ENCODE peak calls at places on chromosomes 13 and 19, in five cellular contexts. B is heart right ventricle; X is stimulated activated CD8-positive, alpha-beta memory T cell treated with anti-CD3 and anti-CD28 coated beads, Interleukin-15, amount 100 ng/mL, for 4 hours; Z is RPMI8226; S is fibroblast of the aortic adventitia. U is an unnamed sample.

GRCh38 chr19:49997709-49998108 is 27.5 kb downstream of the VRK3 start:
- DNase-seq in Z (peak; percentile 24), S (peak; percentile 15), X (no peak), B (no peak), U (no peak)

GRCh38 chr13:34474469-34474868 is 467.6 kb upstream of the NBEA start:
- DNase-seq in B (no peak), Z (no peak), S (no peak), X (no peak), U (no peak)

GRCh38 chr19:15096223-15096622 is 11.0 kb upstream of the SYDE1 start:
- DNase-seq in S (no peak), B (no peak), Z (no peak), X (no peak), U (no peak)

GRCh38 chr19:46390866-46391265 is 22.5 kb downstream of the CCDC8 start:
- DNase-seq in Z (no peak), B (no peak), S (peak; percentile 85), X (no peak), U (no peak)

GRCh38 chr13:36436811-36437210 is 4.5 kb downstream of the CCNA1 start:
- DNase-seq in S (no peak), X (no peak), B (no peak), Z (no peak), U (no peak)

GRCh38 chr13:100396771-100397170 is 191.8 kb downstream of the GGACT start:
- DNase-seq in Z (no peak), S (no peak), X (no peak), B (no peak), U (no peak)

GRCh38 chr19:46471116-46471733 is at the start of gene PNMA8A:
- DNase-seq in X (no peak), S (peak; percentile 86), B (peak; percentile 75), Z (no peak), U (peak; percentile 71)

GRCh38 chr13:101149735-101150380 is 266.4 kb downstream of the NALCN start:
- DNase-seq in S (peak; percentile 59), Z (no peak), B (no peak), X (no peak), U (peak; percentile 10)

GRCh38 chr13:111909501-111909900 is 157.4 kb upstream of the SOX1 start:
- DNase-seq in Z (no peak), B (no peak), X (no peak), S (no peak), U (no peak)

GRCh38 chr13:98171806-98172569 is 5.1 kb downstream of the RNF113B start:
- DNase-seq in B (peak; percentile 39), S (peak; percentile 50), Z (no peak), X (no peak), U (peak; percentile 70)

GRCh38 chr13:98099627-98100026 is 43.3 kb upstream of the FARP1 start:
- DNase-seq in Z (no peak), B (no peak), S (no peak), X (no peak), U (no peak)

GRCh38 chr19:32018014-32018413 is 327.4 kb upstream of the ZNF507 start:
- DNase-seq in B (no peak), Z (no peak), X (no peak), S (no peak), U (peak; percentile 84)